ENCODE peak calls at places on chromosomes 16 and 17, in nine cellular contexts. D is pancreas, C is K562, Y is OCI-LY7, B is BE2C, F is neural progenitor cell, A is A549, H is cardiac muscle cell, L is osteoblast. S is an unnamed sample. For H3K4me1, the result is how much of the 10 kb centered on the place peaks cover.

GRCh38 chr17:8643855-8644506 is 13.5 kb upstream of the MYH10 start:
- DNase-seq in D (no peak), C (no peak), Y (no peak), B (no peak), F (no peak), A (no peak), H (no peak), L (no peak), S (no peak)

GRCh38 chr17:3843935-3844516 is 2.0 kb downstream of the NCBP3 start:
- DNase-seq in D (peak), C (peak), Y (peak), B (peak), F (peak), A (peak), H (peak), L (peak), S (peak)

GRCh38 chr17:76709077-76709950 is 1.5 kb downstream of the MXRA7 start:
- DNase-seq in D (peak), C (peak), Y (no peak), B (peak), F (peak), A (no peak), H (peak), L (peak), S (peak)

GRCh38 chr17:12098568-12098967 is 77.9 kb downstream of the MAP2K4 start:
- DNase-seq in D (no peak), C (no peak), Y (peak), B (no peak), F (no peak), A (no peak), H (no peak), L (no peak), S (no peak)

GRCh38 chr17:7574176-7574953 is 5.1 kb upstream of the CD68 start:
- DNase-seq in D (no peak), C (no peak), Y (no peak), B (no peak), F (no peak), A (no peak), H (no peak), L (no peak), S (no peak)

GRCh38 chr17:18028684-18029540 is 10.1 kb downstream of the ATPAF2 start:
- DNase-seq in D (no peak), C (no peak), Y (no peak), B (peak), F (no peak), A (no peak), H (no peak), L (no peak), S (no peak)

GRCh38 chr16:17286443-17286842 is 184.3 kb downstream of the XYLT1 start:
- DNase-seq in D (no peak), C (no peak), Y (no peak), B (no peak), F (no peak), A (no peak), H (no peak), L (no peak), S (no peak)

GRCh38 chr17:34146440-34147043 is 108.5 kb upstream of the CCL2 start:
- DNase-seq in D (peak), C (peak), Y (peak), B (peak), F (peak), A (peak), H (peak), L (no peak), S (peak)

GRCh38 chr16:58028541-58029070 is 3.1 kb downstream of the MMP15 start:
- DNase-seq in D (peak), C (no peak), Y (no peak), B (no peak), F (no peak), A (no peak), H (no peak), L (peak), S (no peak)

GRCh38 chr17:19876524-19877161 is 8.9 kb upstream of the ULK2 start:
- DNase-seq in D (no peak), C (no peak), Y (no peak), B (no peak), F (no peak), A (no peak), H (no peak), L (no peak), S (peak)

GRCh38 chr17:19877546-19877945 is 9.8 kb upstream of the ULK2 start:
- DNase-seq in D (no peak), C (no peak), Y (no peak), B (no peak), F (no peak), A (no peak), H (no peak), L (no peak), S (no peak)

GRCh38 chr17:19874256-19874655 is 6.5 kb upstream of the ULK2 start:
- DNase-seq in D (no peak), C (no peak), Y (no peak), B (no peak), F (no peak), A (no peak), H (no peak), L (no peak), S (no peak)
- H3K4me1 ChIP-seq in D (under half), C (under half), Y (under half), B (under half), F (under half), A (under half), H (under half), L (under half), S (under half)

GRCh38 chr17:30816165-30816564 is 8.3 kb downstream of the CRLF3 start:
- DNase-seq in D (no peak), C (no peak), Y (no peak), B (no peak), F (no peak), A (no peak), H (no peak), L (no peak), S (no peak)

GRCh38 chr17:30808785-30809286 is 15.7 kb downstream of the CRLF3 start:
- DNase-seq in D (no peak), C (no peak), Y (peak), B (no peak), F (no peak), A (no peak), H (no peak), L (no peak), S (no peak)

GRCh38 chr17:30809867-30810266 is 14.6 kb downstream of the CRLF3 start:
- DNase-seq in D (no peak), C (no peak), Y (no peak), B (no peak), F (no peak), A (no peak), H (no peak), L (no peak), S (no peak)

GRCh38 chr17:30812218-30813177 is 12.0 kb downstream of the CRLF3 start:
- DNase-seq in D (no peak), C (no peak), Y (no peak), B (no peak), F (no peak), A (no peak), H (no peak), L (no peak), S (no peak)
- H3K4me1 ChIP-seq in D (under half), C (under half), Y (half or more), B (under half), F (under half), A (under half), H (under half), L (under half), S (under half)

GRCh38 chr17:45048795-45049563 is 2.5 kb downstream of the DCAKD start:
- DNase-seq in D (no peak), C (no peak), Y (peak), B (no peak), F (no peak), A (peak), H (no peak), L (no peak), S (no peak)
- H3K4me1 ChIP-seq in D (under half), C (under half), Y (under half), B (under half), F (under half), A (under half), H (under half), L (under half), S (under half)

DNA sequence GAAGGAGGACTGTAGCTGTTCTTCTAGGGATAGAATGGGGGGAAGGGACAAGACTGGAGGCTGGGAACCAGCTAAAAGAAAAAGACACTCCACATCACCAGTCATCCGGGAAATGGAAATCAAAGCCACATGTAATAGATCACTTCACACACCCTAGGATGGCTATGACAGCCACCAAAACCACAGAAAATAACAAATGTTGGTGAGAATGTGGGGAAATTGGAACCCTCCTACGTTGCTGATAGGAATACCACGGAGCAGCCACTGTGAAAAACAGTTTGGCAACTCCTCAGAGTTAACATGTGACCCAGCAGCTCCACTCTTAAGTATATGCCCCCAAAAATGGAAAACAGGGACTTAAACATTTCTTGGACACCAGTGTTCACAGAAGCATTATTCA is 2.3 kb downstream of the TLE7 start:
- DNase-seq in D (no peak), C (no peak), Y (no peak), B (no peak), F (no peak), A (no peak), H (no peak), L (no peak), S (no peak)
- H3K4me1 ChIP-seq in D (under half), C (under half), Y (under half), B (under half), F (under half), A (under half), H (under half), L (under half), S (under half)

DNA sequence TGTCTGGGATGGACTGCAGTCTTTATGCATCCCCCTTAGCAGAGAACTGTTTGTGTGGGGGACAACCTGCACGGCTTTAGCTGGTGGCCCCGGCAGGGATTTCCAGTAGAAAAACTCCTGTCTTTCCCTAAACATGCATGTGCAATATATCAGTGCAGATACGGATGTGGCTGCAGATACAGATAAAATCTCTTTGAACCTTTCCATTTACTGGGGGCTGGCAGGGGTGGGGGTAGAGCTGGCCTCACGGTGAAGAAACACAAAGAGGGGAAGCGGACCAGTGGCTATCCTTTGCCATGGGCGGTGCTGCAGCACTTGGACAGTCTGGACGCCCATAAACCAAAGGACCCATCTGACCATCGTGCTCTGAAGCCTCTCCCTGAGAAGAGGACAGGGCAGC is 201.3 kb downstream of the ZFHX3 start:
- DNase-seq in D (no peak), C (no peak), Y (no peak), B (no peak), F (no peak), A (no peak), H (no peak), L (peak), S (no peak)
- H3K4me1 ChIP-seq in D (under half), C (under half), Y (under half), B (under half), F (under half), A (half or more), H (half or more), L (under half), S (under half)

S was measured in transverse colon.